ENCODE peak calls at places on chromosomes 16 and 17, in nine cellular contexts. C is kidney epithelial cell; Z is stimulated activated CD8-positive, alpha-beta memory T cell treated with anti-CD3 and anti-CD28 coated beads, Interleukin-2, amount 100 ng/mL, for 48 hours; X is T-helper 17 cell; B is CD8-positive, alpha-beta memory T cell; E is lower leg skin; A is GM20000; D is SHP77; P is GM12891. L is an unnamed sample.

GRCh38 chr16:57786632-57787518 is 15.4 kb downstream of the KIFC3 start:
- DNase-seq in Z (no peak), A (no peak), B (no peak), E (no peak), X (no peak), C (no peak), P (no peak), D (no peak), L (no peak)

GRCh38 chr17:17784599-17785264 is 52.1 kb downstream of the SREBF1 start:
- DNase-seq in P (no peak), C (no peak), A (no peak), X (no peak), Z (no peak), E (no peak), B (no peak), D (peak; percentile 69), L (peak; percentile 71)

GRCh38 chr16:3889059-3889458 is 8.5 kb upstream of the CREBBP start:
- DNase-seq in C (no peak), D (no peak), P (no peak), X (no peak), B (no peak), A (no peak), E (no peak), Z (no peak), L (no peak)

GRCh38 chr16:80041399-80041798 is 440.9 kb upstream of the MAF start:
- DNase-seq in E (no peak), B (no peak), C (no peak), P (no peak), Z (no peak), A (no peak), X (no peak), D (no peak), L (no peak)

GRCh38 chr17:45319239-45319703 is 2.5 kb upstream of the MAP3K14 start:
- DNase-seq in Z (no peak), X (no peak), E (no peak), A (no peak), B (no peak), D (no peak), C (peak; percentile 76), P (no peak), L (peak; percentile 85)

GRCh38 chr16:10578474-10579316 is 1.7 kb downstream of the EMP2 start:
- DNase-seq in E (no peak), C (no peak), Z (no peak), B (no peak), X (no peak), D (no peak), A (no peak), P (no peak), L (no peak)

GRCh38 chr17:8629371-8630226 is 926 bp downstream of the MYH10 start:
- DNase-seq in B (peak; percentile 46), Z (no peak), D (peak; percentile 17), P (peak; percentile 30), E (peak; percentile 21), A (peak; percentile 52), C (no peak), X (no peak), L (peak; percentile 17)

GRCh38 chr17:79841369-79842135 is 2.3 kb upstream of the CBX4 start:
- DNase-seq in P (no peak), A (peak; percentile 51), E (no peak), X (no peak), C (no peak), Z (no peak), D (no peak), B (no peak), L (no peak)

GRCh38 chr17:69069289-69069688 is 8.6 kb upstream of the ABCA9 start:
- DNase-seq in E (no peak), D (no peak), A (no peak), B (no peak), C (no peak), X (no peak), Z (no peak), P (no peak), L (no peak)

GRCh38 chr16:24869033-24869432 is 23.3 kb downstream of the SLC5A11 start:
- DNase-seq in D (no peak), P (no peak), X (no peak), B (no peak), Z (no peak), E (no peak), C (no peak), A (no peak), L (no peak)

GRCh38 chr17:42618442-42619150 is 9.1 kb downstream of the TUBG1 start:
- DNase-seq in C (no peak), X (no peak), B (no peak), P (peak; percentile 50), Z (no peak), E (no peak), D (peak; percentile 66), A (peak; percentile 79), L (peak; percentile 65)

GRCh38 chr17:7443499-7444485 is 1.1 kb upstream of the CHRNB1 start:
- DNase-seq in C (no peak), B (no peak), X (no peak), D (no peak), Z (no peak), P (no peak), E (no peak), A (no peak), L (no peak)

GRCh38 chr17:14732211-14732610 is 431.3 kb downstream of the HS3ST3B1 start:
- DNase-seq in E (no peak), B (no peak), X (no peak), C (no peak), Z (no peak), A (no peak), P (no peak), D (no peak), L (no peak)

GRCh38 chr16:31134625-31135534 is 647 bp downstream of the PRSS8 start:
- DNase-seq in C (no peak), E (no peak), D (peak; percentile 21), A (no peak), Z (no peak), X (no peak), B (no peak), P (no peak), L (no peak)

GRCh38 chr16:50025544-50025931 is 513 bp downstream of the CNEP1R1 start:
- DNase-seq in D (no peak), P (peak; percentile 27), B (peak; percentile 52), A (peak; percentile 28), X (peak; percentile 7), C (peak; percentile 10), Z (no peak), E (peak; percentile 16), L (peak; percentile 25)

GRCh38 chr17:13413001-13413400 is 188.7 kb downstream of the HS3ST3A1 start:
- DNase-seq in D (no peak), C (no peak), Z (no peak), E (no peak), P (no peak), B (no peak), X (no peak), A (no peak), L (no peak)

GRCh38 chr17:42270596-42270995 is 5.6 kb downstream of the STAT5B start:
- DNase-seq in B (no peak), Z (no peak), P (no peak), A (no peak), D (no peak), E (no peak), X (no peak), C (no peak), L (no peak)

GRCh38 chr16:46884513-46885293 is 541 bp downstream of the GPT2 start:
- DNase-seq in X (no peak), Z (no peak), A (no peak), B (no peak), P (no peak), C (no peak), D (no peak), E (no peak), L (no peak)

GRCh38 chr16:4375717-4376116 is 4.1 kb downstream of the VASN start:
- DNase-seq in X (no peak), B (no peak), A (no peak), D (no peak), E (no peak), Z (no peak), P (no peak), C (no peak), L (no peak)

GRCh38 chr17:47733047-47733413 is at the start of gene TBX21:
- DNase-seq in E (peak; percentile 26), X (peak; percentile 84), P (peak; percentile 78), A (peak; percentile 92), C (no peak), Z (peak; percentile 88), D (no peak), B (peak; percentile 95), L (peak; percentile 90)

GRCh38 chr16:69626256-69626655 is 60.5 kb downstream of the NFAT5 start:
- DNase-seq in P (no peak), Z (no peak), C (no peak), B (no peak), X (no peak), E (no peak), D (no peak), A (no peak), L (peak; percentile 23)

GRCh38 chr17:58336456-58337094 is 8.0 kb upstream of the TSPOAP1 start:
- DNase-seq in Z (no peak), X (no peak), E (no peak), P (no peak), B (peak; percentile 49), A (no peak), C (no peak), D (no peak), L (no peak)

GRCh38 chr16:62424206-62424605 is 388.0 kb upstream of the CDH8 start:
- DNase-seq in E (no peak), Z (no peak), B (no peak), A (no peak), D (no peak), P (no peak), C (no peak), X (no peak), L (no peak)

GRCh38 chr17:52035336-52035915 is 123.1 kb downstream of the CA10 start:
- DNase-seq in D (no peak), C (no peak), B (no peak), E (no peak), X (no peak), P (no peak), A (no peak), Z (no peak), L (no peak)

GRCh38 chr16:56258508-56259424 is 67.5 kb downstream of the GNAO1 start:
- DNase-seq in A (no peak), C (no peak), P (no peak), D (no peak), Z (no peak), X (no peak), B (no peak), E (no peak), L (no peak)

GRCh38 chr16:66930189-66930588 is 4.0 kb downstream of the CIAO2B start:
- DNase-seq in E (no peak), Z (no peak), B (no peak), A (no peak), D (peak; percentile 48), P (no peak), C (peak; percentile 68), X (no peak), L (peak; percentile 52)

GRCh38 chr17:75472119-75472518 is 15.7 kb downstream of the TMEM94 start:
- DNase-seq in A (no peak), B (no peak), D (peak; percentile 27), Z (no peak), C (no peak), X (no peak), P (no peak), E (no peak), L (no peak)

GRCh38 chr16:70475054-70475871 is 20.9 kb downstream of the FCSK start:
- DNase-seq in D (no peak), C (no peak), A (no peak), B (no peak), Z (no peak), X (no peak), P (no peak), E (no peak), L (no peak)

L was measured in A549.